ENCODE peak calls at places on chromosomes 3 and 15, in five cellular contexts. C is CD8-positive, alpha-beta memory T cell; V is thyroid gland; A is left ventricle myocardium inferior; O is gastrocnemius medialis. E is an unnamed sample.

GRCh38 chr3:90031121-90031520 is 923.7 kb downstream of the EPHA3 start:
- DNase-seq in A (no peak), V (no peak), C (no peak), O (no peak), E (no peak)

GRCh38 chr3:101687142-101687931 is 819 bp upstream of the RPL24 start:
- DNase-seq in V (no peak), O (no peak), A (no peak), C (no peak), E (peak; percentile 28)

GRCh38 chr3:78427303-78427702 is 1340.5 kb downstream of the ROBO1 start:
- DNase-seq in A (no peak), V (no peak), C (no peak), O (no peak), E (no peak)

GRCh38 chr15:60651734-60652141 is 172.8 kb upstream of the ICE2 start:
- DNase-seq in V (no peak), C (no peak), A (no peak), O (no peak), E (no peak)

GRCh38 chr3:132536442-132537153 is 60.5 kb upstream of the ACKR4 start:
- DNase-seq in O (no peak), C (no peak), A (no peak), V (no peak), E (no peak)

GRCh38 chr3:134852893-134853351 is 57.9 kb downstream of the EPHB1 start:
- DNase-seq in O (no peak), A (no peak), C (no peak), V (no peak), E (no peak)

GRCh38 chr3:58173029-58173669 is 37.6 kb downstream of the DNASE1L3 start:
- DNase-seq in V (no peak), A (no peak), C (no peak), O (no peak), E (no peak)

GRCh38 chr3:184320099-184320445 is 5.7 kb downstream of the EIF4G1 start:
- DNase-seq in C (no peak), A (peak; percentile 97), O (peak; percentile 96), V (peak; percentile 99), E (peak; percentile 98)

GRCh38 chr3:50525987-50526386 is 22.6 kb upstream of the CACNA2D2 start:
- DNase-seq in A (peak; percentile 42), O (no peak), C (no peak), V (peak; percentile 39), E (peak; percentile 39)

GRCh38 chr3:15629860-15630597 is 28.5 kb downstream of the BTD start:
- DNase-seq in O (peak; percentile 69), A (no peak), C (peak; percentile 67), V (peak; percentile 57), E (peak; percentile 78)

GRCh38 chr3:194369522-194370279 is at the start of gene LRRC15:
- DNase-seq in V (peak; percentile 46), C (no peak), O (no peak), A (no peak), E (peak; percentile 23)

GRCh38 chr3:179432021-179432420 is 19.2 kb downstream of the GNB4 start:
- DNase-seq in A (no peak), O (no peak), V (no peak), C (no peak), E (no peak)

GRCh38 chr3:179438836-179439235 is 12.4 kb downstream of the GNB4 start:
- DNase-seq in C (no peak), O (no peak), V (no peak), A (no peak), E (no peak)

GRCh38 chr3:179432451-179432850 is 18.8 kb downstream of the GNB4 start:
- DNase-seq in V (no peak), A (no peak), C (no peak), O (no peak), E (no peak)

DNA sequence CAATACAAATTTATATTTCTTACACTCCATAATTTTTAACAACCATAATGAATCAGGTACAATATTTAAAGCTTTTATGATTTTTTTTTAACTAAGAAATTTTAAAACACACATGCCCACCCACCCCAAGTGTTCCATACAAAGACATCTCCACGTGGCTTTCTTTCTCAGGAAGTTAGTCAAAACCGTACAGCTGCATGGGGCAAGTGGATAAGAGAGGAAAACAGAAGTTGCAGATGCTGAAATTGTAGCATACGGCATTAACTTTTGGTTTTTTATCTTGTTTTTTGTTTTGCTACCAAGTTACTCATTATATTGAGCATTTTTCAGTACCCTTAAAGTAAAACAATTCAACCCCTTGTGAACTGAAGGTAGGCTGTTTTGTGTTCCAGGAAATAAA is 14.8 kb downstream of the GNB4 start:
- DNase-seq in C (no peak), V (no peak), A (no peak), O (no peak), E (no peak)
- H3K4me1 ChIP-seq in C (no peaks in the 10 kb centered on the region), V (no peaks in the 10 kb centered on the region), A (peaks cover 64% of the 10 kb centered on the region), O (no peaks in the 10 kb centered on the region), E (no peaks in the 10 kb centered on the region)

GRCh38 chr3:66494964-66495581 is 5.7 kb downstream of the LRIG1 start:
- DNase-seq in C (no peak), O (no peak), V (no peak), A (no peak), E (no peak)
- H3K27ac ChIP-seq in C (no peak overlapping the region), O (peak overlapping the region; percentile 35), V (no peak overlapping the region), A (peak overlapping the region; percentile 96), E (no peak overlapping the region)

DNA sequence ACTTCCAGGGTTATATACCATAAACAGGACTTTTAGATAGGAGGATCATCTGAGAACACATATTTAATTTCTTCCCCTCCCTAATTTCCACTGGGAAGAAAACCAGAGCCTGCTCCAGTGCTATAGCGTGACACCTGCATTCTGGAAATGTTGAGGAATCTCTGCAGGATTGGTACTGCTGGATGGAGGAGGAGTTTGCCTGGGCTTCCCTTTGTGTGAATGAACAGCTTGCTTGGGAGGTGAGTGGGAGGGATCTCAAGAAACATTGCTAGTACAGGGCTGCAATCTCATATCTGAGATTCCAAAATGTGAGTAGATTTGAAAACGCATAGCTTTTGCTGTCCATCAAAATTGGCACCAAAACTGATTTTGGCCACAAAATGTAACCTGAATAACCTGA is 295.9 kb upstream of the RGMA start:
- DNase-seq in O (no peak), V (no peak), A (no peak), C (no peak), E (no peak)
- H3K4me1 ChIP-seq in O (no peaks in the 10 kb centered on the region), V (no peaks in the 10 kb centered on the region), A (no peaks in the 10 kb centered on the region), C (no peaks in the 10 kb centered on the region), E (no peaks in the 10 kb centered on the region)

GRCh38 chr3:177591371-177591770 is 394.1 kb upstream of the TBL1XR1 start:
- DNase-seq in A (no peak), C (no peak), V (no peak), O (peak; percentile 5), E (peak; percentile 18)
- H3K27ac ChIP-seq in A (peak overlapping the region; percentile 15), C (no peak overlapping the region), V (peak overlapping the region; percentile 66), O (no peak overlapping the region), E (no peak overlapping the region)